ENCODE peak calls at places on chromosome 6, in four cellular contexts. One of them, this sample, is unnamed.

GRCh38 chr6:34664270-34664971 is 32.1 kb downstream of the ILRUN start:
- DNase-seq in H1: no peak
- DNase-seq in IMR-90: peak
- DNase-seq in mesenchymal stem cell: peak
- DNase-seq in this sample: no peak

GRCh38 chr6:161117329-161117707 is 125.7 kb downstream of the MAP3K4 start:
- DNase-seq in IMR-90: no peak
- DNase-seq in H1: no peak
- DNase-seq in mesenchymal stem cell: no peak
- DNase-seq in this sample: no peak

GRCh38 chr6:70353343-70353913 is 50.5 kb upstream of the COL9A1 start:
- DNase-seq in IMR-90: no peak
- DNase-seq in H1: no peak
- DNase-seq in mesenchymal stem cell: no peak
- DNase-seq in this sample: no peak

GRCh38 chr6:170293411-170293844 is 2.5 kb upstream of the DLL1 start:
- DNase-seq in H1: no peak
- DNase-seq in IMR-90: no peak
- DNase-seq in mesenchymal stem cell: no peak
- DNase-seq in this sample: no peak

GRCh38 chr6:113068569-113068968 is 721.4 kb downstream of the RFPL4B start:
- DNase-seq in IMR-90: no peak
- DNase-seq in mesenchymal stem cell: no peak
- DNase-seq in H1: no peak
- DNase-seq in this sample: no peak

GRCh38 chr6:37145443-37145842 is 24.5 kb upstream of the PIM1 start:
- DNase-seq in IMR-90: no peak
- DNase-seq in H1: no peak
- DNase-seq in mesenchymal stem cell: peak
- DNase-seq in this sample: no peak

GRCh38 chr6:52020961-52021570 is 66.3 kb downstream of the PKHD1 start:
- DNase-seq in H1: no peak
- DNase-seq in IMR-90: peak
- DNase-seq in mesenchymal stem cell: peak
- DNase-seq in this sample: peak

GRCh38 chr6:27495386-27496135 is 22.7 kb upstream of the ZNF184 start:
- DNase-seq in H1: peak
- DNase-seq in mesenchymal stem cell: peak
- DNase-seq in IMR-90: peak
- DNase-seq in this sample: peak

GRCh38 chr6:13614126-13614925 is 809 bp upstream of the NOL7 start:
- DNase-seq in H1: no peak
- DNase-seq in IMR-90: no peak
- DNase-seq in mesenchymal stem cell: no peak
- DNase-seq in this sample: no peak

GRCh38 chr6:143872211-143872610 is 7.9 kb downstream of the ZC2HC1B start:
- DNase-seq in mesenchymal stem cell: peak
- DNase-seq in IMR-90: peak
- DNase-seq in H1: no peak
- DNase-seq in this sample: no peak

GRCh38 chr6:130138116-130138908 is 84.4 kb downstream of the SAMD3 start:
- DNase-seq in H1: no peak
- DNase-seq in IMR-90: no peak
- DNase-seq in mesenchymal stem cell: no peak
- DNase-seq in this sample: no peak

DNA sequence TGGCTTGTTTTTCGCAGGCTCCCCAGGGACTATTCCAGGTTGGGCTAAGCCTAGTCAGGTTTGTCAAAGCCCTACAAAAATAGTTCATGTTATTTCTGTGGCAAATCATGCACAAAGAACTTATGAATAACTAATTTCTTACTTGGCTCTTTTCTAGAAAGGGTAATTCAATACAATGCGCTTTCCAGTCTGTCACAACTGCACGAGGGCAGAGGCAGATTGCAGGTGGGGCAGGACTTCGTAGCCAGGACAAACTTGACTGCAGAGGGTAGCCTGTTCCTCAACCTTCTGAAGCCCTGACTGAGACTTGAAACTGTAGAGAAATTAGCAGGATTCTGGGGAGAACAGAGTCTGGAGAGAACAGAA is 253.5 kb downstream of the QKI start:
- DNase-seq in H1: no peak
- DNase-seq in IMR-90: no peak
- DNase-seq in mesenchymal stem cell: no peak
- DNase-seq in this sample: no peak
- H2AFZ ChIP-seq in H1: no peak
- H2AFZ ChIP-seq in IMR-90: no peak
- H2AFZ ChIP-seq in mesenchymal stem cell: no peak
- H2AFZ ChIP-seq in this sample: peak

DNA sequence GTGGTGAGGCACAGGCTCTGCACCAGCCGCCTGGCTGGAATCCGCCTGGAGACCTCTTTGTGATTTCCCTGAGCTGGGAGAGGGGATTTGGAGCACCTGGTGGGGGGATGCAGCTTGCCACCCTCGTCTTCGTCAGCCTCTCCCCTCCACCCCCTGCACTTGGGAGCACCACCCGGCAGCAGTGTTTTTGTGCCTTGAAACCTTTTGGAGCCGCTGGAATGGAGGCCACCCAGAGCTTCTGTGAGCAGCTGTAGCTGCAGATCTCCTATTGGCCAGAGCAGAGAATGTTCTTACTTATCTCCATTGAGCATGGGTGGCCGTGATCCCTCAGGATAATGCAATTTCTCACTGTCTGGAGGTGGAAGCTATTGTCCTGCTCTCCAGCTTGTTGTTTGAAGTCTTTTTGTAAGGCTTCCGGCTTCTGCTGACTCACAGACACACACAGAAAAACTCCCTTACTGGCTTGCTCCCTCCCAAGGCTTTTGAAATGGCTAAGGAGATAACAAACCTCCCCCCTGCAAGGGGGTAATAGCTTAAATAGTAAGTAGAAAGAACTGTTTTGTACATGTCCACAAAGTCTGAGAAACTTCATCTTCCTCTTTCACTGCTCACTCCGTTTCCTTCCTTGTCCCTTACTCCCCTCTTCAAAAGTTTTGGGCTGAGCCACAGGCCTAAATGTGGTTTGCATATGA is 271.2 kb downstream of the PRL start:
- DNase-seq in H1: peak
- DNase-seq in IMR-90: peak
- DNase-seq in mesenchymal stem cell: peak
- DNase-seq in this sample: peak
- H2BK15ac ChIP-seq in H1: no peak
- H2BK15ac ChIP-seq in IMR-90: peak
- H2BK15ac ChIP-seq in mesenchymal stem cell: peak
- H2BK15ac ChIP-seq in this sample: no peak

GRCh38 chr6:30356519-30356918 is 11.6 kb downstream of the RPP21 start:
- DNase-seq in IMR-90: no peak
- DNase-seq in H1: no peak
- DNase-seq in mesenchymal stem cell: no peak
- DNase-seq in this sample: no peak

GRCh38 chr6:30359276-30359675 is 14.3 kb downstream of the RPP21 start:
- DNase-seq in IMR-90: no peak
- DNase-seq in H1: no peak
- DNase-seq in mesenchymal stem cell: no peak
- DNase-seq in this sample: no peak

GRCh38 chr6:30360139-30360538 is 15.2 kb downstream of the RPP21 start:
- DNase-seq in mesenchymal stem cell: no peak
- DNase-seq in H1: no peak
- DNase-seq in IMR-90: no peak
- DNase-seq in this sample: no peak

GRCh38 chr6:30358340-30358679 is 13.4 kb downstream of the RPP21 start:
- DNase-seq in H1: no peak
- DNase-seq in IMR-90: peak
- DNase-seq in mesenchymal stem cell: no peak
- DNase-seq in this sample: no peak

DNA sequence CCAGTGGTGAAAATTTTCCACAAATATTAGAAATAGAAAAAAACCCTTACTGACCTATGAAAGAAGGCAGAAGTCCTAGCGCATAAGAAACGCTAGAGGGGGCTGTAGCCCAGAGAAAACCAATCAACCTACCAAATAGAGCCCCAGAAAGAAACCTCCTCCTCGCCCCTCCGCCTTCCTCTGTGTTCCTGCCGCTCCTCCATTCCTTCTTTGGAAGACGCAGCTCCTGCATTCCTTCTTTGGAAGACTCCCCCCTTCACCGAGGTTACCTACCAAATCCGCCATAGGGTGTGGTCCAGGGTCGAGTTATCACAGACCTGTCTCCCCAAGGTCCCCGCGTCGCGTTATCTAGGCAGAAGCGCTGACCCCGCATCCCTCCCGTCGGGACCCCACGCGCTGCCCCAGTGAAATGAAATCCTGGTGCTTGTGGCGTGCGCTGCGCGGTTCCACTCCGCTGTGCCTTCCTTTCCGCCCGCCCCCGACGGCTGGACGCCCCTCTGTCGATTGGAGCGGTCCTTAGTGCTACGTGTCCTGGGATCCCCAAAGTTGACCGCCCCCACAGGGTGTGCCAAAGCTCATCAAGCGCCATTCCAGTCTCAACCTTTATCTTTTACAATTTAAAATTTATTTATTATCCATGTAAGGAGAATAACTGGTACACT is 12.9 kb downstream of the RPP21 start:
- DNase-seq in H1: peak
- DNase-seq in mesenchymal stem cell: peak
- DNase-seq in IMR-90: peak
- DNase-seq in this sample: peak
- H3K4me3 ChIP-seq in H1: peak
- H3K4me3 ChIP-seq in mesenchymal stem cell: peak
- H3K4me3 ChIP-seq in IMR-90: peak
- H3K4me3 ChIP-seq in this sample: peak

DNA sequence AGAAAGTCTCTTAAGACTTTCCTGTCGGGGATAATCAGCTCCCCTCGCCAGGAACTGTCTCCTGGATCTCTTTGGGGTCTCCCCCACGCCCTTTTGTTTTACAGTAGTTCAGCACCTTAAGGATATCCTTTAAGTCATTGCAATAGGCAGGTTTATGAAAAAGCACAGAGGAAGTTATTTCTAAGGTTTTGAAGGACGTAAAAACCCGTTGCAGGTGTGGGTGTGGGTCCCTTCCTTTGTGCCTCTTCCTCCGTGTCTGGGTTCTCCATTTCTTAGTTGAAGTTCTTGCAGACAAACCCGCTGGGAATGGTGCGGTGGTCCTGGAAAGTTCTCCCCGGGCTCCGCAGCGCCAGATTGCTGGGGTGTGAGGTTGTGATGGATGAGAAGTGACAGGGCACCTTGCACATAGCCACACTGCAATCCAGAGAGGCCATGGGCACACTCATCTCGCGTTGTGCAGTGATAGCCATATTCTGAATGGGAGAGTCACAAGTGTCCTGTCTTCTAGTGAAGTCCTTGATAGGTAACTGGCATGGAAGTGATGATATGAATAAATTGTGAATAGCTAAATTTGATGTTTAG is 65.2 kb downstream of the GTF2H5 start:
- DNase-seq in mesenchymal stem cell: no peak
- DNase-seq in IMR-90: no peak
- DNase-seq in H1: no peak
- DNase-seq in this sample: no peak
- H2AFZ ChIP-seq in mesenchymal stem cell: no peak
- H2AFZ ChIP-seq in IMR-90: no peak
- H2AFZ ChIP-seq in H1: no peak
- H2AFZ ChIP-seq in this sample: peak

GRCh38 chr6:29009358-29009757 is 4.2 kb upstream of the ZNF311 start:
- DNase-seq in IMR-90: no peak
- DNase-seq in mesenchymal stem cell: no peak
- DNase-seq in H1: no peak
- DNase-seq in this sample: no peak
- H2BK15ac ChIP-seq in IMR-90: no peak
- H2BK15ac ChIP-seq in mesenchymal stem cell: no peak
- H2BK15ac ChIP-seq in H1: no peak
- H2BK15ac ChIP-seq in this sample: no peak

DNA sequence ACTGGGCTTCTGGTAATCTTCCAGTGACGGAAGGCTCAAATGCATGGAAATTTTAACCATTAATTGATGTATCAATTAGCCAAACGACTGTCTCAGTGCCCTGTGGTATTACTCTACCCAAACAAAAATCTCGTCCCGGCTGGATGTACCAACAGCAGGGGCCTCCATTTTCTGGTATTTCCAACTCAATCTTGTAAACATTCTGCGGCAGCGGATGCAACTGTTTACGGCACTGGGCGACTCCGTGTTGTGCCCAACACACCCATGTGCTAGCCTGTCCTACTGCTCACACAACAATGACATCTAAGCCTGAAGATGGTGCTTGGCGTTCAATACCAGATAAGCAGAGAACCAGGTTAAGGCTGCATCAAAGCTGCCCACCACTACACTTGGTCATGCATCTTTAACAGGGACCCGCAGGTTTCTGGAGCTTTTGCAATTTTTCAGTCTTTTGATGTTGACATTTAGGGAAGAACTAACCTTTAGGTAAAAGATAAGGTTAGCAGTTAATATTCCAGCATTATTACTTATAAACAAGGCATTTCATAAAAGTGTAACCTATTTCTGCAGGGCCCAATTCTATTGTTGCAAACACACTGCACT is 1.2 kb downstream of the FAXC start:
- DNase-seq in IMR-90: no peak
- DNase-seq in H1: no peak
- DNase-seq in mesenchymal stem cell: no peak
- DNase-seq in this sample: no peak
- H3K4me3 ChIP-seq in IMR-90: no peak
- H3K4me3 ChIP-seq in H1: peak
- H3K4me3 ChIP-seq in mesenchymal stem cell: no peak
- H3K4me3 ChIP-seq in this sample: peak

DNA sequence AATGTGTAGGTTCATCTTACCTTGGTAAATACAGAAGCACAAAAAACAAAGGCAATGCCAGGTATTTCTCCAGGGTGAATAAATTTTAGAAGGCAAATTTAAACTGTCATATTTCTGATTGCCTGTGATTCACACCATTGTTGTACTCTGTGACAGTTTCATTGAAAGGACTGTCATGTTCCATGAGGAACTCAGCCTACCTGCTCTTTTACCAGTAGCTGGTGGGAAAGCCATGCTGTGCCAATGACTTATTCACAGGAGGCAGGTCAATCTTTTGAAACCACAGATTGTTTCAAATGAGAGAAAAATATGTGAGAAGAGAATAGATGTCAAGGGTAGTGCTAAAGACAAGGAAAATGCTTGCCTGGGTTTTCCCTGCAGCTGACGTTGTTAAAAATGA is 206.4 kb downstream of the LAMA2 start:
- DNase-seq in IMR-90: no peak
- DNase-seq in mesenchymal stem cell: no peak
- DNase-seq in H1: no peak
- DNase-seq in this sample: no peak
- H2AFZ ChIP-seq in IMR-90: no peak
- H2AFZ ChIP-seq in mesenchymal stem cell: no peak
- H2AFZ ChIP-seq in H1: no peak
- H2AFZ ChIP-seq in this sample: no peak

GRCh38 chr6:53070808-53071207 is 5.6 kb downstream of the FBXO9 start:
- DNase-seq in IMR-90: no peak
- DNase-seq in mesenchymal stem cell: peak
- DNase-seq in H1: no peak
- DNase-seq in this sample: no peak
- H2BK15ac ChIP-seq in IMR-90: no peak
- H2BK15ac ChIP-seq in mesenchymal stem cell: no peak
- H2BK15ac ChIP-seq in H1: no peak
- H2BK15ac ChIP-seq in this sample: no peak